ENCODE peak calls at places on chromosomes 11 and 22, in ten cellular contexts. Z is HL-60, I is OCI-LY7, A is pancreas, D is coronary artery, M is left ventricle myocardium inferior, C is body of pancreas, O is choroid plexus epithelial cell, U is BJ, X is fibroblast of the aortic adventitia. E is an unnamed sample.

GRCh38 chr11:126637800-126638175 is 282.3 kb downstream of the ST3GAL4 start:
- DNase-seq in C (no peak), M (no peak), O (peak), U (peak), Z (no peak), A (no peak), D (no peak), X (peak), I (no peak), E (no peak)

GRCh38 chr11:132245558-132246385 is 875.4 kb downstream of the NTM start:
- DNase-seq in X (no peak), Z (no peak), U (no peak), I (no peak), A (no peak), M (no peak), D (no peak), O (no peak), C (no peak), E (no peak)

GRCh38 chr11:13009921-13010736 is 1.0 kb downstream of the RASSF10 start:
- DNase-seq in M (no peak), U (no peak), O (peak), A (peak), I (no peak), X (no peak), D (no peak), C (peak), Z (no peak), E (no peak)

GRCh38 chr22:33018232-33018864 is 39.8 kb downstream of the SYN3 start:
- DNase-seq in D (no peak), U (no peak), O (peak), A (no peak), C (peak), Z (peak), M (peak), X (peak), I (peak), E (no peak)

GRCh38 chr11:120384476-120384875 is 48.3 kb downstream of the ARHGEF12 start:
- DNase-seq in A (no peak), I (no peak), Z (no peak), X (no peak), D (no peak), O (no peak), U (no peak), M (no peak), C (no peak), E (no peak)

GRCh38 chr11:112925516-112926310 is 35.5 kb upstream of the NCAM1 start:
- DNase-seq in U (no peak), I (no peak), C (no peak), Z (no peak), M (no peak), O (no peak), D (no peak), X (no peak), A (no peak), E (no peak)

GRCh38 chr22:37492428-37493344 is 6.5 kb upstream of the MFNG start:
- DNase-seq in M (no peak), O (peak), C (no peak), Z (peak), I (peak), U (no peak), D (no peak), X (peak), A (peak), E (no peak)

GRCh38 chr11:129021295-129021694 is 78.6 kb upstream of the TP53AIP1 start:
- DNase-seq in O (peak), I (no peak), A (no peak), X (peak), Z (no peak), M (no peak), U (no peak), C (no peak), D (no peak), E (no peak)

GRCh38 chr11:100629671-100630070 is 57.4 kb upstream of the ARHGAP42 start:
- DNase-seq in D (no peak), A (no peak), Z (no peak), M (no peak), U (no peak), X (no peak), I (no peak), O (peak), C (no peak), E (no peak)

GRCh38 chr11:31809857-31810778 is 1.0 kb downstream of the PAX6 start:
- DNase-seq in O (peak), X (peak), A (peak), U (no peak), Z (no peak), M (no peak), D (no peak), I (no peak), C (peak), E (no peak)

GRCh38 chr11:396948-397548 is 3.0 kb downstream of the PKP3 start:
- DNase-seq in M (peak), U (no peak), O (peak), X (peak), D (no peak), A (no peak), Z (peak), I (no peak), C (peak), E (no peak)

GRCh38 chr11:371051-371450 is 1.8 kb downstream of the B4GALNT4 start:
- DNase-seq in A (peak), O (no peak), I (no peak), D (no peak), M (no peak), U (no peak), Z (no peak), C (no peak), X (no peak), E (no peak)

GRCh38 chr22:29469755-29470154 is 10.3 kb upstream of the NEFH start:
- DNase-seq in C (no peak), X (no peak), I (no peak), Z (no peak), A (no peak), O (no peak), D (no peak), U (no peak), M (no peak), E (no peak)

GRCh38 chr11:119389611-119390254 is 8.2 kb upstream of the USP2 start:
- DNase-seq in U (no peak), M (no peak), O (peak), D (no peak), I (peak), Z (no peak), A (no peak), C (peak), X (no peak), E (no peak)

GRCh38 chr11:62223095-62223494 is 14.6 kb downstream of the SCGB2A1 start:
- DNase-seq in X (peak), I (no peak), Z (no peak), D (no peak), U (no peak), C (no peak), O (peak), A (no peak), M (no peak), E (no peak)

GRCh38 chr11:45053736-45054446 is 92.5 kb upstream of the PRDM11 start:
- DNase-seq in Z (no peak), C (no peak), I (no peak), O (no peak), A (no peak), M (no peak), X (no peak), D (no peak), U (no peak), E (no peak)

GRCh38 chr11:73396985-73397384 is 20.8 kb downstream of the RELT start:
- DNase-seq in U (no peak), C (no peak), O (no peak), X (no peak), I (no peak), D (no peak), A (no peak), Z (no peak), M (no peak), E (no peak)

GRCh38 chr22:35705141-35705540 is 12.5 kb upstream of the APOL5 start:
- DNase-seq in I (no peak), X (peak), M (no peak), C (no peak), Z (no peak), O (peak), A (no peak), U (peak), D (no peak), E (no peak)

GRCh38 chr11:98561877-98562395 is 458.8 kb upstream of the CNTN5 start:
- DNase-seq in M (no peak), A (no peak), D (no peak), X (no peak), Z (no peak), I (no peak), U (no peak), O (peak), C (no peak), E (no peak)

GRCh38 chr22:34992672-34993071 is 73.3 kb upstream of the ISX start:
- DNase-seq in A (no peak), U (no peak), X (no peak), O (no peak), Z (no peak), M (no peak), D (no peak), I (no peak), C (no peak), E (no peak)

GRCh38 chr11:126080206-126080941 is 17.7 kb upstream of the CDON start:
- DNase-seq in X (peak), C (peak), D (no peak), M (no peak), Z (no peak), I (no peak), U (no peak), A (no peak), O (no peak), E (no peak)

GRCh38 chr11:10900686-10901415 is 43.0 kb upstream of the ZBED5 start:
- DNase-seq in C (no peak), X (no peak), M (no peak), U (no peak), A (no peak), Z (peak), D (no peak), I (no peak), O (peak), E (no peak)

DNA sequence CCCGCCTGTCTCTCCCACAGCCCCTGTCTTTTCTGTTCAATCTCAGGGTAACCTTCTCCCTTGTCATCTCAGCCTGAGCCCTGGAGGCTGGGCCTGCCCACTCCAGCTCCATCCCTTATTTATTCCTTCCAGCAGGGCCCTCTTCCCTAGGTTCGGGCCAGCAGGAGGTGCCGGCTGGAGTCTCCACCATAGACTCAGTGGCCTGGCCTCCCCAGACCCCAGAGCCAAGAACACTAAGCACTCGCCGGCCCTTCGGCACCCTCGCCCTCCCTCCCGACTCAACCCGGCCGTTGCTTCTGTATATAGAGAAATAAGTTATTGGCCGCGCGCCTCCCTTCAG is 1.4 kb upstream of the RAB1B start:
- DNase-seq in X (no peak), A (no peak), C (no peak), D (no peak), Z (no peak), U (no peak), O (no peak), I (no peak), M (no peak), E (no peak)
- H3K4me3 ChIP-seq in X (peak), A (peak), C (peak), D (peak), Z (peak), U (peak), O (peak), I (peak), M (peak), E (no peak)

DNA sequence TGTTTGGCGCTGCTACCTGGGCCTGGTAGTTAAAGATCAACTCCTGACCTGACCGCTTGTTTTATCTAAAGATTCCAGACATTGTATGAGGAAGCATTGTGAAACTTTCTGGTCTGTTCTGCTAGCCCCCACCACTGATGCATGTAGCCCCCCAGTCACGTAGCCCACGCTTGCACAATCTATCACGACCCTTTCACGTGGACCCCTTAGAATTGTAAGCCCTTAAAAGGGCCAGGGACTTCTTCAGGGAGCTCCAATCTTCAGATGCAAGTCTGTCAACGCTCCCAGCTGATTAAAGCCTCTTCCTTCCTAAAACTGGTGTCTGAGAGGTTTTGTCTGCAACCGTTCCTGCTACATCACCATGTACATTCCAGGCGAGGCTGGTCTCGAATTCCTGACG is 15.0 kb downstream of the APOBEC3F start:
- DNase-seq in I (no peak), O (no peak), C (no peak), D (no peak), Z (no peak), X (no peak), U (no peak), M (no peak), A (no peak), E (no peak)
- TF ChIP-seq CTCF in I (no peak), O (no peak), C (no peak), D (no peak), Z (no peak), X (no peak), U (no peak), M (no peak), A (no peak), E (no peak)

GRCh38 chr11:63901660-63902059 is 15.3 kb downstream of the RCOR2 start:
- DNase-seq in C (no peak), X (peak), I (no peak), A (no peak), M (no peak), Z (no peak), U (no peak), D (no peak), O (peak), E (no peak)

GRCh38 chr11:63893355-63893754 is 23.6 kb downstream of the RCOR2 start:
- DNase-seq in I (no peak), M (no peak), Z (no peak), C (no peak), A (no peak), O (no peak), U (no peak), D (no peak), X (no peak), E (no peak)

GRCh38 chr11:63892233-63892632 is 24.7 kb downstream of the RCOR2 start:
- DNase-seq in Z (peak), X (peak), O (peak), D (no peak), U (no peak), C (no peak), I (no peak), M (no peak), A (no peak), E (no peak)

GRCh38 chr11:63897459-63898156 is 19.4 kb downstream of the RCOR2 start:
- DNase-seq in D (no peak), A (no peak), Z (no peak), I (no peak), O (no peak), C (no peak), U (no peak), M (no peak), X (no peak), E (no peak)

GRCh38 chr11:63896071-63896470 is 20.9 kb downstream of the RCOR2 start:
- DNase-seq in M (no peak), C (peak), A (no peak), D (no peak), X (no peak), U (no peak), O (no peak), I (no peak), Z (no peak), E (no peak)
- H3K4me3 ChIP-seq in M (no peak), C (no peak), A (no peak), D (no peak), X (no peak), U (no peak), O (no peak), I (no peak), Z (no peak), E (no peak)

GRCh38 chr22:44331881-44332714 is 19.3 kb upstream of the SHISAL1 start:
- DNase-seq in O (no peak), U (no peak), M (peak), X (peak), A (no peak), D (no peak), C (peak), Z (no peak), I (no peak), E (no peak)
- TF ChIP-seq CTCF in O (no peak), U (no peak), M (peak), X (peak), A (no peak), D (no peak), C (no peak), Z (no peak), I (no peak), E (no peak)

GRCh38 chr11:18321622-18321990 is 334 bp downstream of the HPS5 start:
- DNase-seq in C (no peak), X (no peak), M (no peak), O (peak), I (peak), Z (no peak), U (no peak), D (no peak), A (no peak), E (no peak)

GRCh38 chr11:18319914-18320313 is 2.0 kb downstream of the HPS5 start:
- DNase-seq in M (no peak), C (no peak), U (no peak), A (no peak), I (no peak), Z (no peak), X (no peak), D (no peak), O (no peak), E (no peak)

GRCh38 chr11:18321991-18322711 is at the start of the genes GTF2H1 and HPS5:
- DNase-seq in C (peak), U (peak), O (peak), I (peak), X (peak), M (peak), A (peak), Z (peak), D (peak), E (peak)

GRCh38 chr11:18324381-18324780 is 2.0 kb downstream of the GTF2H1 start:
- DNase-seq in Z (peak), D (no peak), I (peak), M (no peak), C (no peak), U (no peak), X (no peak), A (no peak), O (no peak), E (no peak)

DNA sequence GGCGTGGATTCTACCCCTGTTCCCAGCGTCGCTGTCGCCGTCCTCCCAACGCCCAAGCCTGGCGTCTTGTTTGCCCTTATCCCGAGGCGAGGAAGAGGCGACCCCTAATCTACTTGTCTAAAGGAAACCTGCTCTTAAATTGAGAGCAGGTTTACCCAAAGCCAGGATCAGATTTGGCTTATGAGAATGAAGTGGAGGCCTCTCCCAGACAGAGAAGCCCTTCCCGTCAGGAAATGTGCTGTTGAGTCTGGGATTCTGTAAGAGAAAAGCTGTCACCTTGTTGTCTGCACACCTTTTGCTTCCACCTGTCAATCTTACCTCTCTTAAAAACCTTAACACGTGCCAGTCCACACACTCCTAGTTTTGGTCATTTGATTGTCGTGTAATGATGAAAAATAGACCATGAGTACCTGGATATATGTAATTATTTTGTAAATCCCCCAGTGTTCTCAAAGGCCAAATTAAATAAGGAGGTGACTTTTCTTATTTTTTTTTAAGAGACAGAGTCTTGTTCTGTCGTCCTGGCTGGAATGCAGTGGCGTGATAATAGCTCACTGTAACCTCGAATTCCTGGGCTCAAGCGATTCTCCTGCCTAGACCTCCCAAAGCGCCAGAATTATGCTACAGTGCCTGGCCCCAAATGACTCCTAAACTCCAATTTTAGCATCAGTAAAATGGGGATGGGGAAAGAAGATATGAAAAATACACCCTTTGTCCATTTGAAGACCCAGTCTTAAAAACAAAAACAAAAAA is 627 bp downstream of the GTF2H1 start:
- DNase-seq in X (no peak), U (no peak), C (no peak), M (no peak), A (no peak), D (no peak), Z (no peak), I (no peak), O (no peak), E (no peak)
- H3K4me3 ChIP-seq in X (peak), U (peak), C (peak), M (peak), A (peak), D (peak), Z (peak), I (peak), O (peak), E (peak)